ENCODE peak calls at places on chromosome 3, in four cellular contexts. One of them, this sample, is unnamed.

GRCh38 chr3:124277516-124277890 is 285.6 kb upstream of the ROPN1 start:
- DNase-seq in upper lobe of right lung: no peak
- DNase-seq in lung: no peak
- DNase-seq in cardiac muscle cell: no peak
- DNase-seq in this sample: no peak

GRCh38 chr3:125418306-125418705 is 43.2 kb upstream of the ZNF148 start:
- DNase-seq in upper lobe of right lung: no peak
- DNase-seq in lung: no peak
- DNase-seq in cardiac muscle cell: no peak
- DNase-seq in this sample: no peak

GRCh38 chr3:27848826-27849225 is 126.7 kb upstream of the EOMES start:
- DNase-seq in upper lobe of right lung: no peak
- DNase-seq in lung: no peak
- DNase-seq in cardiac muscle cell: no peak
- DNase-seq in this sample: no peak

GRCh38 chr3:22555753-22556152 is 647.4 kb upstream of the UBE2E2 start:
- DNase-seq in upper lobe of right lung: no peak
- DNase-seq in lung: no peak
- DNase-seq in cardiac muscle cell: peak; percentile 67
- DNase-seq in this sample: no peak

GRCh38 chr3:197257711-197258110 is 40.7 kb downstream of the DLG1 start:
- DNase-seq in upper lobe of right lung: no peak
- DNase-seq in lung: no peak
- DNase-seq in cardiac muscle cell: no peak
- DNase-seq in this sample: no peak

GRCh38 chr3:139113766-139114165 is 69.1 kb upstream of the PRR23C start:
- DNase-seq in upper lobe of right lung: no peak
- DNase-seq in lung: no peak
- DNase-seq in cardiac muscle cell: no peak
- DNase-seq in this sample: no peak

GRCh38 chr3:119148493-119149180 is 2.7 kb downstream of the TEX55 start:
- DNase-seq in upper lobe of right lung: no peak
- DNase-seq in lung: no peak
- DNase-seq in cardiac muscle cell: no peak
- DNase-seq in this sample: no peak

GRCh38 chr3:55951371-55951770 is 464.3 kb upstream of the WNT5A start:
- DNase-seq in upper lobe of right lung: no peak
- DNase-seq in lung: no peak
- DNase-seq in cardiac muscle cell: no peak
- DNase-seq in this sample: no peak

GRCh38 chr3:63972196-63972595 is 51.1 kb downstream of the PSMD6 start:
- DNase-seq in upper lobe of right lung: no peak
- DNase-seq in lung: no peak
- DNase-seq in cardiac muscle cell: no peak
- DNase-seq in this sample: no peak

GRCh38 chr3:62659660-62660059 is 215.6 kb downstream of the CADPS start:
- DNase-seq in upper lobe of right lung: no peak
- DNase-seq in lung: no peak
- DNase-seq in cardiac muscle cell: no peak
- DNase-seq in this sample: no peak

GRCh38 chr3:170594528-170594927 is 8.7 kb upstream of the SLC7A14 start:
- DNase-seq in upper lobe of right lung: no peak
- DNase-seq in lung: no peak
- DNase-seq in cardiac muscle cell: no peak
- DNase-seq in this sample: no peak

GRCh38 chr3:113166357-113166718 is 45.0 kb upstream of the BOC start:
- DNase-seq in upper lobe of right lung: no peak
- DNase-seq in lung: no peak
- DNase-seq in cardiac muscle cell: no peak
- DNase-seq in this sample: no peak

GRCh38 chr3:126316515-126316939 is 40.7 kb downstream of the KLF15 start:
- DNase-seq in upper lobe of right lung: no peak
- DNase-seq in lung: no peak
- DNase-seq in cardiac muscle cell: no peak
- DNase-seq in this sample: no peak

GRCh38 chr3:195352895-195353488 is 82.0 kb upstream of the XXYLT1 start:
- DNase-seq in upper lobe of right lung: no peak
- DNase-seq in lung: no peak
- DNase-seq in cardiac muscle cell: no peak
- DNase-seq in this sample: no peak

GRCh38 chr3:123618768-123619484 is 34.1 kb upstream of the HACD2 start:
- DNase-seq in upper lobe of right lung: no peak
- DNase-seq in lung: peak; percentile 67
- DNase-seq in cardiac muscle cell: peak; percentile 19
- DNase-seq in this sample: peak; percentile 54

GRCh38 chr3:139639662-139640061 is 38.1 kb downstream of the NMNAT3 start:
- DNase-seq in upper lobe of right lung: no peak
- DNase-seq in lung: no peak
- DNase-seq in cardiac muscle cell: no peak
- DNase-seq in this sample: no peak

GRCh38 chr3:15805756-15806266 is 8.0 kb upstream of the ANKRD28 start:
- DNase-seq in upper lobe of right lung: no peak
- DNase-seq in lung: no peak
- DNase-seq in cardiac muscle cell: no peak
- DNase-seq in this sample: no peak

GRCh38 chr3:24305795-24306467 is 188.7 kb downstream of the THRB start:
- DNase-seq in upper lobe of right lung: no peak
- DNase-seq in lung: no peak
- DNase-seq in cardiac muscle cell: peak; percentile 41
- DNase-seq in this sample: peak; percentile 38

GRCh38 chr3:16174389-16174788 is at the start of gene GALNT15:
- DNase-seq in upper lobe of right lung: peak; percentile 81
- DNase-seq in lung: peak; percentile 72
- DNase-seq in cardiac muscle cell: peak; percentile 69
- DNase-seq in this sample: peak; percentile 52

GRCh38 chr3:134931045-134931775 is 136.2 kb downstream of the EPHB1 start:
- DNase-seq in upper lobe of right lung: no peak
- DNase-seq in lung: no peak
- DNase-seq in cardiac muscle cell: no peak
- DNase-seq in this sample: no peak

GRCh38 chr3:127655641-127656040 is 17.1 kb upstream of the ABTB1 start:
- DNase-seq in upper lobe of right lung: no peak
- DNase-seq in lung: no peak
- DNase-seq in cardiac muscle cell: peak; percentile 15
- DNase-seq in this sample: no peak

GRCh38 chr3:36812240-36812639 is 47.9 kb upstream of the DCLK3 start:
- DNase-seq in upper lobe of right lung: no peak
- DNase-seq in lung: no peak
- DNase-seq in cardiac muscle cell: no peak
- DNase-seq in this sample: no peak

GRCh38 chr3:60716573-60716972 is 534.7 kb downstream of the FHIT start:
- DNase-seq in upper lobe of right lung: no peak
- DNase-seq in lung: no peak
- DNase-seq in cardiac muscle cell: no peak
- DNase-seq in this sample: no peak

GRCh38 chr3:86969500-86970189 is 21.3 kb downstream of the VGLL3 start:
- DNase-seq in upper lobe of right lung: no peak
- DNase-seq in lung: no peak
- DNase-seq in cardiac muscle cell: peak; percentile 9
- DNase-seq in this sample: no peak

GRCh38 chr3:114650808-114651207 is 357.0 kb downstream of the TIGIT start:
- DNase-seq in upper lobe of right lung: no peak
- DNase-seq in lung: no peak
- DNase-seq in cardiac muscle cell: no peak
- DNase-seq in this sample: no peak

GRCh38 chr3:16390581-16390980 is 122.9 kb downstream of the RFTN1 start:
- DNase-seq in upper lobe of right lung: no peak
- DNase-seq in lung: no peak
- DNase-seq in cardiac muscle cell: no peak
- DNase-seq in this sample: no peak

GRCh38 chr3:141680620-141681389 is 57.3 kb upstream of the RNF7 start:
- DNase-seq in upper lobe of right lung: no peak
- DNase-seq in lung: peak; percentile 41
- DNase-seq in cardiac muscle cell: peak; percentile 27
- DNase-seq in this sample: no peak

GRCh38 chr3:54780336-54780735 is 147.5 kb downstream of the LRTM1 start:
- DNase-seq in upper lobe of right lung: no peak
- DNase-seq in lung: no peak
- DNase-seq in cardiac muscle cell: no peak
- DNase-seq in this sample: no peak

GRCh38 chr3:151197981-151198767 is 4.8 kb downstream of the GPR171 start:
- DNase-seq in upper lobe of right lung: no peak
- DNase-seq in lung: no peak
- DNase-seq in cardiac muscle cell: no peak
- DNase-seq in this sample: no peak

GRCh38 chr3:130760922-130761321 is 14.3 kb upstream of the PIK3R4 start:
- DNase-seq in upper lobe of right lung: no peak
- DNase-seq in lung: no peak
- DNase-seq in cardiac muscle cell: no peak
- DNase-seq in this sample: no peak

GRCh38 chr3:33385423-33385822 is 54.8 kb downstream of the UBP1 start:
- DNase-seq in upper lobe of right lung: no peak
- DNase-seq in lung: no peak
- DNase-seq in cardiac muscle cell: no peak
- DNase-seq in this sample: no peak

GRCh38 chr3:176426371-176426770 is 770.9 kb downstream of the TBL1XR1 start:
- DNase-seq in upper lobe of right lung: no peak
- DNase-seq in lung: no peak
- DNase-seq in cardiac muscle cell: no peak
- DNase-seq in this sample: no peak

GRCh38 chr3:39639344-39640236 is 169.8 kb upstream of the MYRIP start:
- DNase-seq in upper lobe of right lung: no peak
- DNase-seq in lung: peak; percentile 31
- DNase-seq in cardiac muscle cell: no peak
- DNase-seq in this sample: no peak

GRCh38 chr3:148648685-148649352 is 48.9 kb upstream of the AGTR1 start:
- DNase-seq in upper lobe of right lung: no peak
- DNase-seq in lung: no peak
- DNase-seq in cardiac muscle cell: no peak
- DNase-seq in this sample: no peak

GRCh38 chr3:69532828-69533219 is 146.9 kb upstream of the FRMD4B start:
- DNase-seq in upper lobe of right lung: no peak
- DNase-seq in lung: no peak
- DNase-seq in cardiac muscle cell: no peak
- DNase-seq in this sample: no peak

GRCh38 chr3:69531975-69532827 is 146.3 kb upstream of the FRMD4B start:
- DNase-seq in upper lobe of right lung: no peak
- DNase-seq in lung: no peak
- DNase-seq in cardiac muscle cell: peak; percentile 17
- DNase-seq in this sample: no peak

GRCh38 chr3:69527498-69527897 is 141.6 kb upstream of the FRMD4B start:
- DNase-seq in upper lobe of right lung: no peak
- DNase-seq in lung: no peak
- DNase-seq in cardiac muscle cell: no peak
- DNase-seq in this sample: no peak

GRCh38 chr3:69535613-69536012 is 149.7 kb upstream of the FRMD4B start:
- DNase-seq in upper lobe of right lung: no peak
- DNase-seq in lung: no peak
- DNase-seq in cardiac muscle cell: no peak
- DNase-seq in this sample: no peak

GRCh38 chr3:69530554-69530953 is 144.7 kb upstream of the FRMD4B start:
- DNase-seq in upper lobe of right lung: no peak
- DNase-seq in lung: no peak
- DNase-seq in cardiac muscle cell: no peak
- DNase-seq in this sample: no peak
- H3K4me1 ChIP-seq in upper lobe of right lung: no peaks in the 10 kb centered on the region
- H3K4me1 ChIP-seq in lung: peaks cover 4% of the 10 kb centered on the region
- H3K4me1 ChIP-seq in cardiac muscle cell: peaks cover 23% of the 10 kb centered on the region
- H3K4me1 ChIP-seq in this sample: no peaks in the 10 kb centered on the region

DNA sequence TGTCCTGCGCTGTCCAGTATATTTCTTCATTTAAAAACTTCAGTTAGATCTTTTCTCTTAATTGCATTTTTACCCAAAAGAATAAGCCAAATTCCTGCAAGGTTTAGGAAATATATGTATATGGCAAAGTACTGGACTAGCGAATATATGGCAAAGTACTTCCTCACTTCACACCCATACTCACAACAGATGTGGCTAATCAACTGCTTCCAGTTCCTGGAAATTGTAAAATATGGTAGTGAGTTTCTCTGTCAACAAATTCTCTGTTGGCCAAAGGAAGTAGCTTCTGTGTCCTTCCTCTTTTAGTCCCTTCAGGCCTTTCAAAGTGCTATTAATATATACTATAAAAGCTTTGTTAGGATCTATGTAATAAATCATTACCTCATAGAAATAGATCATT is 22.0 kb downstream of the GPR15 start:
- DNase-seq in upper lobe of right lung: no peak
- DNase-seq in lung: no peak
- DNase-seq in cardiac muscle cell: no peak
- DNase-seq in this sample: no peak
- H3K4me3 ChIP-seq in upper lobe of right lung: no peak overlapping the region
- H3K4me3 ChIP-seq in lung: no peak overlapping the region
- H3K4me3 ChIP-seq in cardiac muscle cell: no peak overlapping the region
- H3K4me3 ChIP-seq in this sample: no peak overlapping the region

DNA sequence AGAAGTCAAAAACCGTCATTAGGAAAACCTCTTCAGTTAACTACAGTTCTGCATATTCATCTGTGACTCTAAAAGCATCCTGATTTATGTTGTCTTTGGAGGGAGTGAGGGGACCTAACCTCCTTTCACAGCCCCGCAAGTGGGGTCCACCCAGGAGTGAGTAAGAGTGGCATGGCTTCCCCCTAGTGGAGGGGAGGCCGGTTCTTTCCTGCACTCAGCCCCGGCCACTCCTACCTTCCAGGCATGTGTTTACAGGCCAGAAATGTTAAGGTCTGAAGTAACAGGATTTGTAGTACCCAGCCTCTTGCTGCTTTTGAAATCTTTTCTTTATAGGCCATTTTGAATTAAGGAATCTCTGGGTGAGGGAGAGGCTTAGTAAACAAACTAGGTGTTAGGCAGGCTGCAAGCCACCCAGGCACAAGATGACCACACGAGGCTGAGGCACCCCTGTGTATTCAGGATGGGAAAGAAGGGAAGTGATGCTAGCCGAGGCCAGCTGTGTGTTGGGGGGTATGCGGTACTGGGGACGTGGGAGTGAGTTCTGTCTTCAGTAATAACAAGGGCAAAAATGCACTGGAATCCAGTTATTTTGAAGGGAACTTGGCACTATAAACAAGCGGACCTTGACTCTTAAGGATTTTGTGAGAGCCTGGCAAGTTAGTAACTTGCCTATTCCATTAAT is 50.5 kb downstream of the CTDSPL start:
- DNase-seq in upper lobe of right lung: peak; percentile 67
- DNase-seq in lung: no peak
- DNase-seq in cardiac muscle cell: no peak
- DNase-seq in this sample: no peak
- H3K4me1 ChIP-seq in upper lobe of right lung: peaks cover 16% of the 10 kb centered on the region
- H3K4me1 ChIP-seq in lung: peaks cover 4% of the 10 kb centered on the region
- H3K4me1 ChIP-seq in cardiac muscle cell: peaks cover 6% of the 10 kb centered on the region
- H3K4me1 ChIP-seq in this sample: no peaks in the 10 kb centered on the region

GRCh38 chr3:171890398-171890797 is 47.2 kb downstream of the TMEM212 start:
- DNase-seq in upper lobe of right lung: no peak
- DNase-seq in lung: no peak
- DNase-seq in cardiac muscle cell: no peak
- DNase-seq in this sample: no peak
- H3K4me3 ChIP-seq in upper lobe of right lung: no peak overlapping the region
- H3K4me3 ChIP-seq in lung: no peak overlapping the region
- H3K4me3 ChIP-seq in cardiac muscle cell: no peak overlapping the region
- H3K4me3 ChIP-seq in this sample: no peak overlapping the region

GRCh38 chr3:57949344-57949743 is 58.9 kb upstream of the FLNB start:
- DNase-seq in upper lobe of right lung: peak; percentile 4
- DNase-seq in lung: no peak
- DNase-seq in cardiac muscle cell: no peak
- DNase-seq in this sample: no peak
- H3K4me1 ChIP-seq in upper lobe of right lung: peaks cover 13% of the 10 kb centered on the region
- H3K4me1 ChIP-seq in lung: peaks cover 14% of the 10 kb centered on the region
- H3K4me1 ChIP-seq in cardiac muscle cell: peaks cover 16% of the 10 kb centered on the region
- H3K4me1 ChIP-seq in this sample: no peaks in the 10 kb centered on the region

This sample was measured in prostate gland.